ENCODE peak calls at places on chromosomes 4 and X, in five cellular contexts. S is body of pancreas, F is HepG2, I is heart left ventricle, T is K562. M is an unnamed sample.

GRCh38 chr4:120923201-120923522 is 636 bp upstream of the PRDM5 start:
- ATAC-seq in S (no peak), F (no peak), I (no peak), T (no peak), M (no peak)

GRCh38 chrX:28589048-28589447 is 1.8 kb downstream of the IL1RAPL1 start:
- ATAC-seq in S (no peak), F (no peak), I (no peak), T (no peak), M (no peak)

GRCh38 chr4:188113156-188113555 is 3.8 kb upstream of the TRIML2 start:
- ATAC-seq in S (no peak), F (no peak), I (no peak), T (no peak), M (no peak)

GRCh38 chrX:156003486-156004185 is 6.1 kb downstream of the IL9R start:
- ATAC-seq in S (no peak), F (no peak), I (no peak), T (no peak), M (no peak)

GRCh38 chrX:102959471-102959870 is 22.4 kb downstream of the RAB40AL start:
- ATAC-seq in S (peak), F (no peak), I (no peak), T (no peak), M (no peak)

GRCh38 chr4:39319678-39320077 is 46.5 kb downstream of the RFC1 start:
- ATAC-seq in S (no peak), F (no peak), I (no peak), T (no peak), M (no peak)

GRCh38 chrX:96683997-96684338 is 674 bp upstream of the DIAPH2 start:
- ATAC-seq in S (no peak), F (no peak), I (no peak), T (no peak), M (no peak)

GRCh38 chrX:18410038-18410437 is 15.4 kb upstream of the CDKL5 start:
- ATAC-seq in S (no peak), F (peak), I (peak), T (peak), M (no peak)

GRCh38 chr4:168877407-168877778 is 132.7 kb downstream of the CBR4 start:
- ATAC-seq in S (peak), F (no peak), I (peak), T (no peak), M (peak)

GRCh38 chr4:72767903-72768817 is 199.1 kb upstream of the ADAMTS3 start:
- ATAC-seq in S (peak), F (no peak), I (peak), T (peak), M (peak)

GRCh38 chr4:176436500-176436973 is 116.8 kb downstream of the SPCS3 start:
- ATAC-seq in S (no peak), F (no peak), I (no peak), T (no peak), M (no peak)

GRCh38 chr4:8871417-8872401 is at the start of gene HMX1:
- ATAC-seq in S (no peak), F (no peak), I (peak), T (no peak), M (peak)

GRCh38 chr4:700587-701264 is 4.9 kb upstream of the PCGF3 start:
- ATAC-seq in S (no peak), F (peak), I (no peak), T (no peak), M (no peak)

GRCh38 chr4:151105454-151106032 is 6.1 kb downstream of the RPS3A start:
- ATAC-seq in S (no peak), F (peak), I (peak), T (peak), M (no peak)

GRCh38 chr4:156378053-156378665 is 424.5 kb upstream of the CTSO start:
- ATAC-seq in S (no peak), F (peak), I (peak), T (no peak), M (peak)

GRCh38 chrX:67636532-67636931 is 92.7 kb downstream of the AR start:
- ATAC-seq in S (no peak), F (no peak), I (no peak), T (no peak), M (no peak)

GRCh38 chr4:29085748-29086147 is 1634.4 kb upstream of the PCDH7 start:
- ATAC-seq in S (no peak), F (no peak), I (no peak), T (no peak), M (no peak)

DNA sequence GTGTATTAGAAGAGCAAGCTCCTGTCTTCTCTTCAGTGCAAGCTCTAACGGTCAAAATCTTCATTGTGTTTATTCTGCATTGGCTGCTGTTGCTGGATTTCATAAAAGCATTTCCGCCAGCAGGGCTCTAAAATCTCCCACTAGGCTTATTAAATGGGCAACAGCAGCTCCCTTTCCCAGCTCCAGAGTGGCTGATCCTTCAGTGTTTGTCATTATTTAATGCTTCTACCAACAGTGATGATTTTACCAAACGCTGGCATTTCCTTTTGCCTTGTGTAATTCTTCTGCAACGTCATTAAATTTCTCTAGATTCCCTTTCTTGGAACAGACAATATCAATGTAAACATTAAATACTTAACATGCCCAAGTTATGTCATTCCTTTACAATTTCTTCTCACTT is 20.1 kb downstream of the SLC7A11 start:
- ATAC-seq in S (peak), F (no peak), I (no peak), T (no peak), M (peak)
- TF ChIP-seq POLR2A in S (no peak), F (no peak), I (no peak), T (no peak), M (no peak)

GRCh38 chr4:152206185-152206584 is 329.7 kb downstream of the FBXW7 start:
- ATAC-seq in S (no peak), F (no peak), I (no peak), T (no peak), M (no peak)

GRCh38 chr4:152197211-152197610 is 338.7 kb downstream of the FBXW7 start:
- ATAC-seq in S (no peak), F (no peak), I (peak), T (no peak), M (no peak)

GRCh38 chr4:152206646-152207435 is 329.1 kb downstream of the FBXW7 start:
- ATAC-seq in S (no peak), F (no peak), I (no peak), T (no peak), M (no peak)

GRCh38 chr4:152202415-152202814 is 333.5 kb downstream of the FBXW7 start:
- ATAC-seq in S (no peak), F (no peak), I (no peak), T (no peak), M (no peak)

GRCh38 chr4:152200776-152201333 is 335.0 kb downstream of the FBXW7 start:
- ATAC-seq in S (no peak), F (no peak), I (no peak), T (no peak), M (no peak)
- H3K4me3 ChIP-seq in S (no peak), F (no peak), I (no peak), T (no peak), M (no peak)

DNA sequence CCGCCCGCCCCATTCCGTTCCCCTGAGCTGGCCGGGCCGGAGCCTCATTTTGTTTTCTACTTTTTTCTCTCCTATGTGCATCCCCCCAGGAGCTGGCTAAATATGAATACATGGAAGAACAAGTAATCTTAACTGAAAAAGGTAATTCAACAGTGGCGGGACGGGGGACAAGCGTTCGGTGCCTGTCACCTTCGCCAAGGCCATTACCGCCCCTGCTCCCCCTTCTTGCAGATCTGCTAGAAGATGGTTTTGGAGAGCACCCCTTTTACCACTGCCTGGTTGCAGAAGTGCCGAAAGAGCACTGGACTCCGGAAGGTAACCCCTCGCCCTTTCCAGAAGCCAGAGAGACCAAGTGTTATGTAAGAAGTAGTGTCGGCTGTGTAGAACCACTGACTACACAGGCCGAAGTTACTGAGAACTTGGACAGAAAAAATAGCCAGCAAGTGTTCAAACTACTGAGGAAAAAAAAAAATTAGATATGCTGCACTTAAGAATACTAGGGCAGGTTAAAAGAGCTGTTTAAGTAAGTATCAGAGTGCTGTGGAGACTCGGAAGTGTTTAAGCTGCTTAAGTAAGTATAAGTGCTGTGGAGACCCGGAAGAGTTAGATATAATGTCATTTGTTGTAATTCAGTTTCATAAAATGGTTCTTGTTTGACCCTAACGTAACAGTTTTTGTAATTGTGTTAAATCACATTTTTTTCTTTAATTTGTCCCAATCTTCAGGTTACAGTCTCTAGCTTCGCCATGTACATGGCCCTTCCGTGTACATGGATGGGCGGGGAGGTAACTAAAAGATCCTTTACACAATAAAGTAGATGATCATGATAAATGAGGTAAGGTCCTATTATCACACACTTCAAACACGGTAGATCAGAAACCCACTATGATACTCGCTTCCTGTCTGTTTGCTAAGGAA is 855 bp downstream of the SAT1 start:
- ATAC-seq in S (no peak), F (no peak), I (peak), T (peak), M (no peak)
- TF ChIP-seq POLR2A in S (no peak), F (no peak), I (no peak), T (no peak), M (no peak)

DNA sequence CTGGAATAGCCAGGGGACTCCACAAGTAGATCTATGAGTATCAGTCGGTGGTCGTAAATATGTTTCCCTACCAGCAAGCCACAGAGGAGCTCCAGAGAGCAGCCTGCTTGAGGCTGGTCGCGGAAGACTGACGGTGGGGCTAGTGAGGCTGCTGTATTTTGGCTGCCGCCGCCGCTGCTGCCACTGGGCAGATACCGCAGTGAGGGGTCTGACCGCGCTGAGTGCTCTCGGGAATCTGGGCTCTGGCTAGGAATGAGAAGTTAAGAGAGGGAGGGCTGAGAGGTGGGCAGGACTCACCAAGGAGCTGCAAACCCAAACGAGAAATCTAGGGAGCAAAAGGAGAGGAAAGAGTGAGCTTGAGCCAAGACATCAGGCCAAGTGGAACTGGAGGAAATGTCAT is at the start of gene EXOC1L:
- ATAC-seq in S (no peak), F (peak), I (peak), T (peak), M (peak)
- H3K4me3 ChIP-seq in S (no peak), F (no peak), I (peak), T (peak), M (no peak)

DNA sequence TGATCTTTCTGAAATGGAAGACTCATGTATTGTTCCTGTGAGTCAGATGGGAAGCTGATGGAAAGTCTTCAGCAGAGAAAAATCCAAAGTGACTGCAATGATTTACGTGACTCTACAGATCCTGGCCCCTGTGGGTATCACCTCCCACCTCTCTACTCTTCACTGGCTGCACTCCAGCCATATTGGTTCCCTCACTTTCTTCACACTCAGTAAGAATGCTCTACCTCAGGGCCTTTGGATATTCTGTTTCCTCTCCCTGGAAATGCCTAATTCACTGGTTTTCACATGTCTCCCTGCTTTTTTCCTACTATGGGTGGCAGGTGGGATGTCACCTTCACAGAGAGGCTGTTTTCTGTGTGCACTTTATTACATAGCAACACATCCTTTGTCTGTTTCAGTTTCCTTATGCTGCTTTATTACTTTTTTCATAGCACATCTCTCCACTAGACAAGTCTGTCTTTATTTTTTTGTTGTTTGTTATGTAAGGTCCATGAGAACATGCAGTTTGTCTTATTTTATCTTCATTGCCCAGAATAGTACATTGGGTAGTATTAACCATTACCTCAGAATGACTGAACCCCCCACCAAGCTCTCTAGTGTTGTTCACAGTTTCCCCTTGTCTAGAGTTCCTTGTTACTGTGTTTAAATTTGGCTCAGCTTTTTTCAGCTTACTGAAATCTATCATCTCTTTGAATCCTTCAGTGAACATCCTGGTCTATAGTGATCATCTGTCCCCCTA is 57.6 kb upstream of the CLNK start:
- ATAC-seq in S (no peak), F (no peak), I (no peak), T (no peak), M (no peak)
- TF ChIP-seq POLR2A in S (no peak), F (no peak), I (no peak), T (no peak), M (no peak)

GRCh38 chr4:122458625-122459024 is 2.1 kb upstream of the IL2 start:
- ATAC-seq in S (no peak), F (peak), I (peak), T (peak), M (no peak)
- H3K4me3 ChIP-seq in S (no peak), F (peak), I (no peak), T (peak), M (no peak)

GRCh38 chr4:83013420-83013867 is 2.8 kb upstream of the LIN54 start:
- ATAC-seq in S (no peak), F (peak), I (no peak), T (no peak), M (no peak)

GRCh38 chr4:83013931-83014330 is 3.3 kb upstream of the LIN54 start:
- ATAC-seq in S (no peak), F (no peak), I (no peak), T (no peak), M (no peak)

GRCh38 chr4:83010522-83011318 is at the start of gene LIN54:
- ATAC-seq in S (peak), F (peak), I (peak), T (peak), M (peak)

GRCh38 chr4:83011779-83012630 is 1.4 kb upstream of the LIN54 start:
- ATAC-seq in S (peak), F (peak), I (peak), T (peak), M (no peak)

GRCh38 chr4:83012631-83013419 is 2.2 kb upstream of the LIN54 start:
- ATAC-seq in S (peak), F (peak), I (peak), T (peak), M (peak)
- TF ChIP-seq POLR2A in S (peak), F (peak), I (no peak), T (peak), M (peak)

GRCh38 chr4:3683077-3683743 is 83.0 kb upstream of the ADRA2C start:
- ATAC-seq in S (no peak), F (no peak), I (no peak), T (no peak), M (no peak)

GRCh38 chr4:3680656-3681055 is 85.5 kb upstream of the ADRA2C start:
- ATAC-seq in S (no peak), F (no peak), I (no peak), T (no peak), M (no peak)

GRCh38 chr4:3683744-3684421 is 82.3 kb upstream of the ADRA2C start:
- ATAC-seq in S (no peak), F (no peak), I (no peak), T (no peak), M (no peak)

GRCh38 chr4:3681191-3681590 is 85.0 kb upstream of the ADRA2C start:
- ATAC-seq in S (no peak), F (no peak), I (no peak), T (no peak), M (no peak)

GRCh38 chr4:3682236-3683076 is 83.7 kb upstream of the ADRA2C start:
- ATAC-seq in S (no peak), F (no peak), I (no peak), T (no peak), M (no peak)
- H3K4me3 ChIP-seq in S (no peak), F (no peak), I (no peak), T (no peak), M (no peak)

GRCh38 chrX:42776195-42776594 is 1.8 kb downstream of the PPP1R2C start:
- ATAC-seq in S (no peak), F (no peak), I (no peak), T (no peak), M (no peak)

GRCh38 chrX:42770566-42770965 is 7.4 kb downstream of the PPP1R2C start:
- ATAC-seq in S (no peak), F (no peak), I (no peak), T (no peak), M (no peak)

GRCh38 chrX:42778096-42778495 is at the start of gene PPP1R2C:
- ATAC-seq in S (no peak), F (no peak), I (no peak), T (no peak), M (no peak)

GRCh38 chrX:42771836-42772335 is 6.1 kb downstream of the PPP1R2C start:
- ATAC-seq in S (no peak), F (no peak), I (no peak), T (no peak), M (no peak)

DNA sequence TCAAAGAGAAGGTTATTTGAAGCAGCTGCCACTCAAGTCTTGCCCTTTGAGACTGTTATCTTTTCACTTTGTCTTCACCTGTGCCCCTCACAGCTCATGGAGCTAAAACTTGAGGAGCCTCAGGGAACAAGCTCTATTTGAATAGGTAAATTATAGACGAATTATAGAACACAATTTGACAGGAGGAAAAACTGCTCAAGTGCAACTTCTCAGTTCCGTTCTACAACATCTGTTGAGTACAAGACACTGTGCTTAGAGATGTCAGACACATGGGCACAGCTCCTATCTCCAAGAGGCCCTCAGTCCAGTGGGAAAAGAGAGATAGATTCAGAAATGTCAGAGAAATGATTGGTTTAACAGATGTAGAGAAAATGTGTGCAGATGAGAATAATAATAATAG is 5.1 kb downstream of the PPP1R2C start:
- ATAC-seq in S (no peak), F (no peak), I (no peak), T (no peak), M (no peak)
- TF ChIP-seq POLR2A in S (no peak), F (no peak), I (no peak), T (no peak), M (no peak)

DNA sequence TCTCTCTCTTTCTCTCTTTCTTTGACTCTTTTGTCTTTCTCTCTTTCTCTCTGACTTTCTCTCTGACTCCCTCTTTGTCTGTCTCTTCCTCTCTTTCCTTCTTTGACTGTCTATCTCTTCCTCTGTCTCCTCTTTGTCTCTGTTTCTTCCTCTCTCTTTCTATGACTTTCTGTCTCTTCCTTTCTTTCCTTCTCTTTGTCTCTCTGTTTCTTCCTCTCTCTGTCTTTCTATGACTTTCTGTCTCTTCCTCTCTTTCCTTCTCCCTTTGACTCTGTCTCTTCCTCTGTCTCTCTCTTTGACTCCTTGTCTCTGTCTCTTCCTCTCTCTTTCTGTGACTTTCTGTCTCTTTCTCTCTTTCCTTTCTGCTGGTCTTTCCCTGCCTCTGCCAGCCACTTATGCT is 38.7 kb downstream of the HNRNPD start:
- ATAC-seq in S (no peak), F (no peak), I (no peak), T (no peak), M (no peak)
- H3K4me3 ChIP-seq in S (no peak), F (no peak), I (no peak), T (no peak), M (no peak)

M was measured in gastroesophageal sphincter.